ENCODE peak calls at places on chromosome 22, in ten cellular contexts. F is WTC11, R is lower lobe of right lung, K is kidney, Q is body of pancreas, M is fibroblast of villous mesenchyme, X is K562, T is suprapubic skin, N is RWPE1, Z is Calu3. A is an unnamed sample.

GRCh38 chr22:37063436-37064420 is 12.2 kb downstream of the KCTD17 start:
- DNase-seq in F (no peak), R (no peak), K (peak), Q (peak), M (no peak), X (no peak), T (no peak), N (no peak), Z (peak), A (no peak)

GRCh38 chr22:19039796-19040580 is 82.2 kb downstream of the DGCR2 start:
- DNase-seq in F (no peak), R (peak), K (peak), Q (no peak), M (no peak), X (no peak), T (no peak), N (no peak), Z (no peak), A (no peak)

GRCh38 chr22:38243007-38243775 is 29.6 kb downstream of the TMEM184B start:
- DNase-seq in F (no peak), R (no peak), K (no peak), Q (peak), M (peak), X (no peak), T (no peak), N (peak), Z (peak), A (no peak)

GRCh38 chr22:43541022-43541421 is 129.2 kb downstream of the MPPED1 start:
- DNase-seq in F (no peak), R (no peak), K (no peak), Q (no peak), M (no peak), X (no peak), T (peak), N (no peak), Z (no peak), A (no peak)

GRCh38 chr22:44442186-44442465 is 55.9 kb downstream of the RTL6 start:
- DNase-seq in F (no peak), R (no peak), K (peak), Q (no peak), M (no peak), X (no peak), T (no peak), N (no peak), Z (no peak), A (no peak)

GRCh38 chr22:36068776-36069344 is 40.2 kb upstream of the RBFOX2 start:
- DNase-seq in F (no peak), R (no peak), K (no peak), Q (no peak), M (peak), X (no peak), T (no peak), N (no peak), Z (no peak), A (peak)

GRCh38 chr22:47329727-47330653 is 567.5 kb downstream of the TBC1D22A start:
- DNase-seq in F (no peak), R (no peak), K (no peak), Q (no peak), M (no peak), X (no peak), T (no peak), N (no peak), Z (no peak), A (no peak)

GRCh38 chr22:50461979-50462540 is 12.8 kb downstream of the SBF1 start:
- DNase-seq in F (no peak), R (no peak), K (no peak), Q (no peak), M (no peak), X (no peak), T (no peak), N (no peak), Z (no peak), A (no peak)

GRCh38 chr22:29751139-29751538 is 15.7 kb downstream of the ZMAT5 start:
- DNase-seq in F (no peak), R (no peak), K (no peak), Q (no peak), M (no peak), X (no peak), T (no peak), N (no peak), Z (no peak), A (no peak)

GRCh38 chr22:46007848-46008261 is 30.9 kb upstream of the WNT7B start:
- DNase-seq in F (no peak), R (peak), K (peak), Q (peak), M (peak), X (no peak), T (peak), N (peak), Z (no peak), A (peak)

GRCh38 chr22:47127441-47127871 is 365.0 kb downstream of the TBC1D22A start:
- DNase-seq in F (no peak), R (peak), K (no peak), Q (no peak), M (no peak), X (no peak), T (no peak), N (no peak), Z (no peak), A (no peak)

GRCh38 chr22:36886016-36886415 is 25.2 kb downstream of the NCF4 start:
- DNase-seq in F (no peak), R (no peak), K (no peak), Q (no peak), M (no peak), X (no peak), T (no peak), N (no peak), Z (no peak), A (no peak)

GRCh38 chr22:46336119-46337078 is 885 bp downstream of the TRMU start:
- DNase-seq in F (peak), R (peak), K (peak), Q (peak), M (peak), X (peak), T (no peak), N (no peak), Z (no peak), A (no peak)

GRCh38 chr22:30325724-30326703 is 727 bp downstream of the TBC1D10A start:
- DNase-seq in F (no peak), R (no peak), K (peak), Q (peak), M (peak), X (peak), T (no peak), N (no peak), Z (peak), A (no peak)

GRCh38 chr22:19610518-19611253 is 86.5 kb upstream of the CLDN5 start:
- DNase-seq in F (peak), R (no peak), K (no peak), Q (no peak), M (no peak), X (no peak), T (no peak), N (no peak), Z (no peak), A (no peak)

GRCh38 chr22:20180245-20180630 is 29.4 kb upstream of the CCDC188 start:
- DNase-seq in F (peak), R (no peak), K (no peak), Q (no peak), M (no peak), X (peak), T (no peak), N (no peak), Z (peak), A (no peak)

GRCh38 chr22:29992341-29993275 is 87.7 kb upstream of the HORMAD2 start:
- DNase-seq in F (no peak), R (no peak), K (no peak), Q (no peak), M (peak), X (no peak), T (no peak), N (peak), Z (no peak), A (no peak)

GRCh38 chr22:47549741-47550340 is 787.4 kb downstream of the TBC1D22A start:
- DNase-seq in F (no peak), R (no peak), K (no peak), Q (no peak), M (no peak), X (no peak), T (peak), N (no peak), Z (no peak), A (no peak)

GRCh38 chr22:45090364-45090960 is 73.3 kb upstream of the NUP50 start:
- DNase-seq in F (peak), R (no peak), K (no peak), Q (peak), M (peak), X (no peak), T (no peak), N (no peak), Z (peak), A (no peak)

GRCh38 chr22:27632451-27633295 is 168.9 kb downstream of the MN1 start:
- DNase-seq in F (no peak), R (no peak), K (no peak), Q (peak), M (peak), X (no peak), T (no peak), N (no peak), Z (no peak), A (no peak)

GRCh38 chr22:26466196-26466595 is 17.4 kb downstream of the HPS4 start:
- DNase-seq in F (no peak), R (no peak), K (no peak), Q (no peak), M (no peak), X (no peak), T (no peak), N (no peak), Z (no peak), A (no peak)

GRCh38 chr22:38233427-38233826 is 31.6 kb downstream of the MAFF start:
- DNase-seq in F (no peak), R (no peak), K (no peak), Q (no peak), M (no peak), X (no peak), T (no peak), N (no peak), Z (no peak), A (peak)

GRCh38 chr22:27329966-27330645 is 471.4 kb downstream of the MN1 start:
- DNase-seq in F (no peak), R (no peak), K (no peak), Q (no peak), M (no peak), X (no peak), T (no peak), N (no peak), Z (no peak), A (no peak)

GRCh38 chr22:37623075-37624016 is 14.7 kb downstream of the GGA1 start:
- DNase-seq in F (peak), R (peak), K (no peak), Q (peak), M (peak), X (peak), T (no peak), N (peak), Z (peak), A (peak)

GRCh38 chr22:37079668-37080171 is 28.2 kb downstream of the KCTD17 start:
- DNase-seq in F (no peak), R (peak), K (no peak), Q (no peak), M (peak), X (no peak), T (no peak), N (no peak), Z (no peak), A (peak)

GRCh38 chr22:26590525-26590858 is 560 bp upstream of the TPST2 start:
- DNase-seq in F (no peak), R (no peak), K (no peak), Q (no peak), M (no peak), X (no peak), T (no peak), N (no peak), Z (no peak), A (peak)

GRCh38 chr22:46569848-46570695 is 32.7 kb upstream of the CELSR1 start:
- DNase-seq in F (peak), R (peak), K (peak), Q (no peak), M (no peak), X (no peak), T (no peak), N (no peak), Z (no peak), A (no peak)

GRCh38 chr22:48436201-48436931 is 1391.3 kb downstream of the BRD1 start:
- DNase-seq in F (no peak), R (no peak), K (peak), Q (no peak), M (no peak), X (no peak), T (no peak), N (no peak), Z (no peak), A (no peak)

GRCh38 chr22:35033635-35034296 is 32.2 kb upstream of the ISX start:
- DNase-seq in F (no peak), R (no peak), K (no peak), Q (no peak), M (no peak), X (no peak), T (peak), N (no peak), Z (no peak), A (no peak)

GRCh38 chr22:35039625-35040024 is 26.3 kb upstream of the ISX start:
- DNase-seq in F (no peak), R (no peak), K (no peak), Q (no peak), M (no peak), X (no peak), T (no peak), N (no peak), Z (no peak), A (no peak)

GRCh38 chr22:35034963-35035362 is 31.0 kb upstream of the ISX start:
- DNase-seq in F (no peak), R (no peak), K (no peak), Q (no peak), M (no peak), X (no peak), T (no peak), N (no peak), Z (no peak), A (no peak)

GRCh38 chr22:35032571-35032970 is 33.4 kb upstream of the ISX start:
- DNase-seq in F (no peak), R (no peak), K (no peak), Q (no peak), M (no peak), X (no peak), T (no peak), N (no peak), Z (no peak), A (no peak)

DNA sequence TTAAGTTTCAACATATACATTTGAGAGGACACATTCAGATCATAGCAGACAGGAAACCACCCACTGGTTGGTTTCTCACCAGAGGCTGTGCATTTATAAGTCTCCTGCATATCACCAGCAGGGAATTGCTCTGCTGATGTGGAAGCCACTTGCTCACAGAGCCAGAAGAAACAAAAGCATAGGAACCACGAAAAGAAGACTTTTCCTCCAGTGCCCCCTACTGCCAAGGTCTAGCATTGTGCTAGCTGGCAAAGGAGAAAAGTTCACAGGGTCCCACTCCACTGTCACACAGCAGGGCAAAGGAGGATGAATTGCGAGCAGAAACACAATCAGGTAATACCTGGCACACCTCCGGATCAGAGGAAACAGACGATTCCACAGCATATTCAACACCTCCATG is 28.9 kb upstream of the ISX start:
- DNase-seq in F (peak), R (no peak), K (no peak), Q (no peak), M (no peak), X (no peak), T (no peak), N (no peak), Z (no peak), A (no peak)
- TF ChIP-seq CTCF in F (peak), R (no peak), K (no peak), Q (no peak), M (no peak), X (peak), T (no peak), N (no peak), Z (no peak), A (no peak)

DNA sequence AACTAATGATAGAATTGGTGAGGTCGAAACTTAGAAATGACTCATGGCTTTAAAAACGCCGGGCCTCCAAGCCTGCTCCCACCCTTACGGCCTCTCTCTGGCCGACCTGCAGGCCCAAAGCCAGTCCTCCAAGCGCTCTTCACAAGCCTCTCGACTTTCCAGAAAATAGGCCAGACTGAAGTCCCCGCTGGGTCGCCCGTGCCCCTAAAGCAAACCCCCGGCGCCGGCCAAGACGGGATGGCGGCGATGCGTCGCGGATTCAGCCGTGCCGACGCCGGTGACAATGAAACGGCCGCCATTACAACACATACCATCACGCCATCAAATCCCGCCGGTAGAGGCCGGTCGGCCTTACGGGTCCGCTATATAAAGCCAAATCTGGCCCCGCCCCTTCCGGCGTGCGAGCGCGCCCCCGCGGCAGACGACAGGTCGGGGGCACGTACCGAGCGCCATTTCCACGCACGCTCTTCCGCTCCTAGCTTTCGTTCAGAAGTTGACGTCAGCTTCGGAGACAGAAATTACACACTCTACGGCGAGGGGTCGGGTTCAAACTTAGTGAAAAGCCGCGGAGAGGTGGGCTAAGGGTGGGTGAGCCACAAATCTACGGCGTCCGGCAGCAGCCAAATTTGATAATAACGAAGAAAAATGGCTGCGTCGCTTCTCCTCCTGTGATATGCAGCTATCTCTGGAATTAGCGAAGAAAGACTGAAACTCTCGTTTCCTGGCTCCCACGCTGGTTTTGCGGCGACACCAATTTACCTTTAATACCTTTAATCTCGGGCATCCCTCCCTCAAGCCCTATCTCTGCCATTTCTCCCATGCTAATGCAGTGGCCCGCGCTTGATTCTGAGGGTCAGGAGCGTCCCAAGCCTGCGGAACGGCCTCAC is at the start of gene RPL3:
- DNase-seq in F (peak), R (peak), K (peak), Q (peak), M (peak), X (peak), T (peak), N (peak), Z (peak), A (peak)
- TF ChIP-seq CTCF in F (no peak), R (peak), K (peak), Q (no peak), M (peak), X (no peak), T (no peak), N (no peak), Z (no peak), A (no peak)

GRCh38 chr22:23984430-23984829 is 4.5 kb downstream of the GSTT2 start:
- DNase-seq in F (peak), R (no peak), K (no peak), Q (peak), M (peak), X (no peak), T (no peak), N (peak), Z (peak), A (peak)
- TF ChIP-seq CTCF in F (peak), R (peak), K (peak), Q (peak), M (peak), X (no peak), T (no peak), N (peak), Z (peak), A (peak)

GRCh38 chr22:42179616-42180015 is 49.0 kb upstream of the CYP2D6 start:
- DNase-seq in F (no peak), R (no peak), K (no peak), Q (no peak), M (peak), X (no peak), T (no peak), N (no peak), Z (no peak), A (peak)
- TF ChIP-seq CTCF in F (no peak), R (no peak), K (no peak), Q (no peak), M (no peak), X (no peak), T (no peak), N (no peak), Z (no peak), A (no peak)

DNA sequence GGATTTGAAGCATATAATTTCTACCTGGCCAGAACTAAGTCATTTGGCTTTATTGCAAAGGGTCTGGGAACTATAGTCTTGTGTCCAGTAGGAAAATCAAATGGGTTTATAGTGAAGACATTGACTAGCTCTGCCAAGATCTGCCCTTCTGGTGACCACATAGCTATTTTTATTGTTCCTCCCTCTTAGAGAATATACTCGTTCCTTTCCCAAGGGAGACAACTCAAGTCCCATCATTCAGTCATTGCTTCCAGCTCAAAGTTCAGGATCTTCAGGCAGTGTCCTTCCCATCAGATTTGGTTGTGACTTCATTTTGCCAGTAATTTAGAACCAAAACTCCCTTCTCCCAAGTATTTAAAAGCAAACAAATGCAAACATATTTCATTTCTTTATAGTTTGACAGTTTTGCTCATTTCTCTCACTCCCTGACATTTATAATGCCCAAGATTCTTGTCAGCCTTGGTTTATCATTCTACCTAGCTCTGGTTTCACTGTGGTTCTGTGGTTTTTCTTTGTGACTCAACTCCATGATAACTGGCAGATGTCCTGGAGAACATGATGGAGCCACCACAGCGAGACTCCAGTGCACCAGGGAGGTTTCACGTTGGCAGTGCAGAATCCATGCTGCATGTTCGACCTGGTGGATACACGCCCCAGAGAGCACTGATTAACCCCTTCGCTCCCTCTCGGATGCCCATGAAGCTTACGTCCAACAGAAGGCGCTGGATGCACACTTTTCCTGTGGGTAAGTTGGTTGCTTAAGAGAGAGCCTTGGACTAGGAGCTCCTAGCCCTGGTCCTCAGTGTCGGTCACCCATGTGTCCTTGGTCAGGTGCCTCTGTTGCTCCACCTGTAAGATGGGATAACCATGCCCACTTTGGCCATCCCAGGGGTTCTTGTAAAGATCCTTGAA is 64.9 kb downstream of the DEPDC5 start:
- DNase-seq in F (peak), R (no peak), K (no peak), Q (no peak), M (peak), X (no peak), T (no peak), N (no peak), Z (no peak), A (peak)
- TF ChIP-seq CTCF in F (no peak), R (no peak), K (no peak), Q (no peak), M (no peak), X (peak), T (no peak), N (no peak), Z (no peak), A (peak)

GRCh38 chr22:33873186-33873585 is 47.1 kb downstream of the LARGE1 start:
- DNase-seq in F (no peak), R (no peak), K (no peak), Q (no peak), M (no peak), X (no peak), T (no peak), N (no peak), Z (no peak), A (no peak)
- TF ChIP-seq CTCF in F (no peak), R (no peak), K (no peak), Q (no peak), M (no peak), X (no peak), T (no peak), N (no peak), Z (no peak), A (no peak)

GRCh38 chr22:40660725-40661124 is 18.6 kb upstream of the MCHR1 start:
- DNase-seq in F (no peak), R (no peak), K (no peak), Q (no peak), M (no peak), X (no peak), T (no peak), N (no peak), Z (no peak), A (no peak)
- TF ChIP-seq CTCF in F (no peak), R (no peak), K (no peak), Q (no peak), M (no peak), X (no peak), T (no peak), N (no peak), Z (no peak), A (no peak)